ENCODE peak calls at places on chromosomes 13 and 19, in six cellular contexts. Q is OCI-LY7, N is astrocyte, M is GM12878, O is PC-3, Z is fibroblast of lung. U is an unnamed sample. For H3K79me2, the result is how much of the 10 kb centered on the place peaks cover.

GRCh38 chr19:14699641-14700040 is 9.8 kb downstream of the ZNF333 start:
- DNase-seq in Q (no peak), Z (no peak), O (no peak), N (no peak), M (no peak), U (no peak)

GRCh38 chr13:98549728-98550317 is 27.1 kb downstream of the STK24 start:
- DNase-seq in N (peak), Z (no peak), M (no peak), Q (no peak), O (no peak), U (peak)

GRCh38 chr13:31198524-31198923 is 1.3 kb upstream of the B3GLCT start:
- DNase-seq in N (no peak), O (no peak), Z (no peak), Q (no peak), M (no peak), U (no peak)

GRCh38 chr19:11416346-11417052 is 2.6 kb downstream of the RGL3 start:
- DNase-seq in M (no peak), N (no peak), Q (no peak), O (no peak), Z (no peak), U (no peak)

GRCh38 chr13:110640591-110641029 is 25.3 kb downstream of the NAXD start:
- DNase-seq in Q (no peak), Z (peak), M (no peak), N (peak), O (no peak), U (no peak)

GRCh38 chr19:15101479-15102082 is 5.6 kb upstream of the SYDE1 start:
- DNase-seq in Q (peak), O (peak), M (no peak), N (no peak), Z (peak), U (peak)

GRCh38 chr19:43726736-43727592 is 11.1 kb downstream of the IRGC start:
- DNase-seq in Z (no peak), O (no peak), M (peak), Q (no peak), N (peak), U (no peak)

GRCh38 chr19:7729211-7729610 is 2.7 kb downstream of the CLEC4G start:
- DNase-seq in O (no peak), Q (no peak), Z (no peak), M (no peak), N (no peak), U (no peak)

GRCh38 chr13:80342541-80343371 is 1.8 kb upstream of the SPRY2 start:
- DNase-seq in Z (peak), M (no peak), Q (peak), O (peak), N (peak), U (peak)

GRCh38 chr19:31666126-31666525 is 316.9 kb upstream of the TSHZ3 start:
- DNase-seq in Q (no peak), N (no peak), O (no peak), Z (no peak), M (no peak), U (peak)

GRCh38 chr19:43667524-43668405 is 2.2 kb downstream of the PLAUR start:
- DNase-seq in M (no peak), Z (no peak), N (no peak), Q (no peak), O (no peak), U (no peak)

GRCh38 chr13:21739771-21740170 is 68.9 kb downstream of the FGF9 start:
- DNase-seq in N (no peak), Q (no peak), O (no peak), Z (no peak), M (no peak), U (no peak)

GRCh38 chr13:20702945-20703784 is at the start of gene IL17D:
- DNase-seq in Z (no peak), O (no peak), Q (peak), N (no peak), M (no peak), U (peak)

GRCh38 chr19:11539495-11540365 is 1.1 kb downstream of the CNN1 start:
- DNase-seq in N (no peak), Q (no peak), O (no peak), Z (peak), M (no peak), U (no peak)

GRCh38 chr13:73741742-73742141 is 392.5 kb downstream of the KLF12 start:
- DNase-seq in M (no peak), N (no peak), Q (no peak), Z (no peak), O (no peak), U (no peak)

GRCh38 chr19:35619290-35619923 is 6.9 kb downstream of the HAUS5 start:
- DNase-seq in O (no peak), Z (no peak), Q (no peak), N (no peak), M (no peak), U (no peak)

GRCh38 chr13:71759506-71760225 is 107.3 kb downstream of the DACH1 start:
- DNase-seq in N (peak), M (no peak), Q (no peak), Z (peak), O (no peak), U (no peak)

GRCh38 chr19:47573076-47574026 is at the start of gene ZNF541:
- DNase-seq in O (no peak), N (peak), Q (no peak), M (no peak), Z (peak), U (no peak)

GRCh38 chr19:58468216-58468839 is 1.4 kb downstream of the ZNF324 start:
- DNase-seq in M (no peak), Q (no peak), Z (no peak), O (peak), N (no peak), U (peak)

GRCh38 chr19:34236035-34236793 is 18.1 kb upstream of the GARRE1 start:
- DNase-seq in M (no peak), N (peak), O (no peak), Z (peak), Q (no peak), U (no peak)

GRCh38 chr13:109148243-109148642 is 518.8 kb downstream of the MYO16 start:
- DNase-seq in Q (no peak), Z (peak), M (no peak), O (peak), N (peak), U (peak)

GRCh38 chr19:18798384-18799352 is 7.6 kb upstream of the COMP start:
- DNase-seq in Q (no peak), M (no peak), N (no peak), O (no peak), Z (no peak), U (no peak)

GRCh38 chr13:96090240-96091101 is 564 bp downstream of the HS6ST3 start:
- DNase-seq in Z (no peak), Q (no peak), O (no peak), N (no peak), M (no peak), U (no peak)

GRCh38 chr13:92387245-92387644 is 839.4 kb upstream of the GPC6 start:
- DNase-seq in N (no peak), M (no peak), Z (no peak), Q (no peak), O (no peak), U (no peak)

GRCh38 chr13:41645313-41645712 is 188.0 kb downstream of the RGCC start:
- DNase-seq in Q (no peak), Z (peak), N (peak), M (no peak), O (peak), U (peak)

GRCh38 chr19:18278521-18279265 is 2.7 kb downstream of the JUND start:
- DNase-seq in Z (no peak), N (no peak), O (no peak), Q (peak), M (no peak), U (no peak)

GRCh38 chr13:91097269-91097668 is 250.2 kb upstream of the MIR17HG start:
- DNase-seq in O (no peak), Q (no peak), M (no peak), Z (no peak), N (no peak), U (no peak)

GRCh38 chr19:14218615-14219330 is 12.8 kb upstream of the ADGRL1 start:
- DNase-seq in N (no peak), Z (peak), M (no peak), Q (no peak), O (no peak), U (no peak)

GRCh38 chr19:45638930-45639729 is at the start of gene EML2:
- DNase-seq in Q (peak), M (no peak), O (peak), N (peak), Z (no peak), U (peak)

GRCh38 chr19:38401148-38401547 is 1.7 kb upstream of the FAM98C start:
- DNase-seq in O (peak), M (no peak), Q (no peak), N (peak), Z (no peak), U (peak)

GRCh38 chr19:17183271-17183757 is 31.8 kb upstream of the USE1 start:
- DNase-seq in Z (no peak), M (no peak), N (no peak), O (no peak), Q (peak), U (no peak)

GRCh38 chr19:18322318-18322758 is 538 bp downstream of the LSM4 start:
- DNase-seq in Z (peak), M (no peak), O (peak), Q (peak), N (peak), U (no peak)

GRCh38 chr13:53612200-53612599 is 583.6 kb downstream of the OLFM4 start:
- DNase-seq in N (no peak), Z (no peak), Q (no peak), O (no peak), M (no peak), U (no peak)

GRCh38 chr13:60397693-60398437 is 845 bp downstream of the TDRD3 start:
- DNase-seq in Z (peak), O (peak), M (no peak), N (peak), Q (peak), U (peak)

GRCh38 chr13:23794267-23795161 is 94.7 kb downstream of the MIPEP start:
- DNase-seq in M (peak), Z (peak), N (peak), Q (peak), O (peak), U (peak)

GRCh38 chr19:10353793-10354391 is 14.5 kb upstream of the ICAM3 start:
- DNase-seq in Z (peak), M (no peak), O (peak), Q (peak), N (no peak), U (no peak)

GRCh38 chr19:51691122-51692064 is 1.7 kb upstream of the SPACA6 start:
- DNase-seq in N (peak), M (no peak), Q (no peak), O (no peak), Z (peak), U (no peak)

GRCh38 chr13:75418997-75419396 is 63.0 kb downstream of the TBC1D4 start:
- DNase-seq in M (no peak), Q (no peak), N (no peak), Z (peak), O (no peak), U (no peak)

GRCh38 chr13:98842858-98843481 is 90.5 kb upstream of the SLC15A1 start:
- DNase-seq in Z (peak), M (peak), O (peak), Q (peak), N (peak), U (peak)

GRCh38 chr19:18526316-18526715 is 4.4 kb upstream of the ELL start:
- DNase-seq in N (no peak), O (peak), Z (no peak), Q (no peak), M (no peak), U (peak)

GRCh38 chr19:41311613-41312012 is 1.6 kb downstream of the CCDC97 start:
- DNase-seq in Q (no peak), Z (no peak), N (no peak), O (no peak), M (no peak), U (no peak)

GRCh38 chr19:41311072-41311471 is 1.1 kb downstream of the CCDC97 start:
- DNase-seq in Q (no peak), N (no peak), O (no peak), M (no peak), Z (no peak), U (no peak)

GRCh38 chr19:41309225-41310030 is 544 bp upstream of the CCDC97 start:
- DNase-seq in N (no peak), Z (peak), O (peak), M (no peak), Q (no peak), U (no peak)

GRCh38 chr19:41308450-41309224 is 1.3 kb upstream of the CCDC97 start:
- DNase-seq in N (peak), Z (peak), M (peak), O (peak), Q (peak), U (peak)

DNA sequence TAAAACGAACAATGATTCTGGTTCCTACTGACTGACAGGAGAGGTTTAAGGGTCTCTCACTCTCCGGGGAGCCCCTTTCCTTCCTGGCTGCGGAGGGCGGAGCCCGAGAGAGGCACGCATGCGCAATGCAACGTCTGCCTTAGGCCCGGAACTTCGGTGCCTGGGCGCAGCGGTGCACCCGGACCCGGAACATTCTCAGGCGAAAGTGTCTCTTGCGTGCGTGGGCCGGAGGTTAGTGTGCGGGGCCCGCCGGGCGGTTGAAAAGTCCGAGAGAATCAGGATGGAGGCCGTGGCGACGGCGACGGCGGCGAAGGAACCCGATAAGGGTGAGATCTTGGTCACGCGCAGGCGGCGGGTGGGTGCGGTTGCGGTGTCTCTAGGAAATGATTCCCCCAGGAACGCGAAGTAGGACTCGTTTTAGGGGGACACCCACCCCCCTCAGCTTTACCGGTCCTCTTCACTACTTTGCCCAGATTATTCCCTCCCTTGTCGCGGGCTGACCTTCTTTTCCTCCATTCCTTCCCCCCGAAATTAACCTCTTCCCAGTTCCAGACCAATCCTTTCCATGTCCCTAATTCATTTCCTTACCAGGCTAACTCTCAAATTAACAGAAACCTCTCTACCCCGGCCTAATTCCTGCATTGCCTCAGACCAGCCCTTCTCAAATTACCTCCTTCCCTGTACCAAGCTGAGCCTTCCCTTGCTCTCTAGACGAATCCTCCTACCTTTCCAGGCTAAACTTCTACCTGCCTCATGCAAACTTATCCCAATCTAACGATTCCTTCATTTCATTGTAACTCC is at the start of gene CCDC97:
- DNase-seq in O (peak), N (peak), Q (peak), M (peak), Z (peak), U (peak)
- H3K79me2 ChIP-seq in O (under half), N (under half), Q (under half), M (under half), Z (under half), U (under half)

GRCh38 chr13:51601601-51602348 is 17.5 kb downstream of the WDFY2 start:
- DNase-seq in Z (no peak), N (no peak), M (no peak), O (no peak), Q (no peak), U (no peak)
- H3K27ac ChIP-seq in Z (no peak), N (no peak), M (no peak), O (no peak), Q (no peak), U (no peak)

DNA sequence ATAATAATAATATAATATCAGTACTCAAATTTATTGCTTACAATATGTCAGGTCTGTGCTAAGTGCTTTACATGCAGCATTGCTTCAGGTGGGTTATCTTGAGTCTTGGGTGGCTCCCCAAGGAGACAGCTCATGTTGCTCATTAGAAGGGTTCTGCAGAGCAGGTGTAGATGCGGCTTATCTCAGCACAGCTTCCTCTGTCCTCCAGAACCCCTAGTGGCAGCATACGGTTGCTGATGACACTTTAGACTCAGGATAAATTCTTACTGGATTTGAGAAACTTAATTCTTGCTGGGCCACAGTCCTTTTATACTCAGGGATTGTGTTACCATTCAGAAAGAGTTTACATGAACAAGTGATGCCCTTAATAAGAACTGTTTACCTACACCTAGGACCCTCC is 8.9 kb downstream of the COG3 start:
- DNase-seq in O (no peak), Z (no peak), N (no peak), Q (peak), M (no peak), U (no peak)
- H3K79me2 ChIP-seq in O (half or more), Z (half or more), N (half or more), Q (under half), M (half or more), U (half or more)

GRCh38 chr19:2039959-2040646 is 10.9 kb downstream of the MKNK2 start:
- DNase-seq in M (no peak), O (no peak), N (no peak), Z (no peak), Q (no peak), U (no peak)
- H3K27ac ChIP-seq in M (no peak), O (no peak), N (no peak), Z (no peak), Q (no peak), U (no peak)

U was measured in mammary epithelial cell.